ENCODE peak calls at places on chromosomes 4 and X, in eight cellular contexts. V, Q, W, I, S, E, M and J are unnamed samples.

GRCh38 chr4:142708231-142708630 is 137.9 kb downstream of the INPP4B start:
- DNase-seq in V (no peak), Q (no peak), W (no peak), I (no peak), S (no peak), E (no peak), M (no peak), J (no peak)

GRCh38 chrX:78066110-78066509 is 37.9 kb upstream of the PGK1 start:
- DNase-seq in V (no peak), Q (no peak), W (no peak), I (no peak), S (no peak), E (no peak), M (peak; percentile 46), J (no peak)

GRCh38 chrX:103791826-103792458 is 15.3 kb downstream of the PLP1 start:
- DNase-seq in V (no peak), Q (no peak), W (no peak), I (no peak), S (no peak), E (no peak), M (peak; percentile 59), J (no peak)

GRCh38 chrX:47218280-47218919 is at the start of gene CDK16:
- DNase-seq in V (peak; percentile 79), Q (peak; percentile 91), W (peak; percentile 36), I (no peak), S (peak; percentile 52), E (peak; percentile 84), M (peak; percentile 77), J (peak; percentile 70)

GRCh38 chrX:151875270-151876026 is 37.2 kb upstream of the MAGEA4 start:
- DNase-seq in V (no peak), Q (no peak), W (no peak), I (no peak), S (no peak), E (no peak), M (no peak), J (no peak)

GRCh38 chrX:134725103-134725690 is 66.9 kb upstream of the PLAC1 start:
- DNase-seq in V (no peak), Q (no peak), W (no peak), I (no peak), S (no peak), E (no peak), M (peak; percentile 71), J (no peak)

GRCh38 chrX:149979126-149979644 is 40.9 kb upstream of the EOLA2 start:
- DNase-seq in V (no peak), Q (no peak), W (no peak), I (no peak), S (no peak), E (no peak), M (no peak), J (no peak)

GRCh38 chr4:7691061-7691460 is 248.6 kb downstream of the AFAP1 start:
- DNase-seq in V (no peak), Q (no peak), W (no peak), I (no peak), S (no peak), E (no peak), M (no peak), J (no peak)

GRCh38 chr4:88820723-88821368 is 123.2 kb upstream of the NAP1L5 start:
- DNase-seq in V (no peak), Q (no peak), W (no peak), I (no peak), S (no peak), E (no peak), M (peak; percentile 27), J (no peak)

GRCh38 chr4:65538571-65538970 is 131.7 kb downstream of the EPHA5 start:
- DNase-seq in V (no peak), Q (peak; percentile 74), W (no peak), I (no peak), S (no peak), E (no peak), M (peak; percentile 42), J (no peak)

GRCh38 chr4:185470503-185471195 is 884 bp downstream of the CCDC110 start:
- DNase-seq in V (peak; percentile 76), Q (peak; percentile 21), W (peak; percentile 34), I (peak; percentile 38), S (peak; percentile 71), E (peak; percentile 82), M (peak; percentile 42), J (peak; percentile 11)

GRCh38 chr4:72909461-72909860 is 160.1 kb downstream of the COX18 start:
- DNase-seq in V (peak; percentile 36), Q (no peak), W (no peak), I (no peak), S (no peak), E (no peak), M (peak; percentile 60), J (no peak)

GRCh38 chrX:2714551-2714950 is 23.5 kb downstream of the CD99 start:
- DNase-seq in V (no peak), Q (no peak), W (no peak), I (no peak), S (no peak), E (no peak), M (no peak), J (no peak)

GRCh38 chr4:155972098-155972497 is 18.4 kb upstream of the CTSO start:
- DNase-seq in V (no peak), Q (peak; percentile 60), W (no peak), I (no peak), S (no peak), E (no peak), M (peak; percentile 64), J (no peak)
- TF ChIP-seq CTCF in V (no peak), Q (peak; percentile 63), W (no peak), I (no peak), S (no peak), E (peak; percentile 27), M (peak; percentile 79), J (peak; percentile 37)

GRCh38 chr4:145308598-145308997 is 128.2 kb upstream of the OTUD4 start:
- DNase-seq in V (no peak), Q (no peak), W (no peak), I (no peak), S (no peak), E (no peak), M (no peak), J (no peak)
- TF ChIP-seq CTCF in V (no peak), Q (no peak), W (no peak), I (no peak), S (no peak), E (no peak), M (no peak), J (no peak)

GRCh38 chr4:31793907-31794306 is 1073.7 kb downstream of the PCDH7 start:
- DNase-seq in V (no peak), Q (no peak), W (no peak), I (no peak), S (no peak), E (no peak), M (peak; percentile 7), J (no peak)
- TF ChIP-seq CTCF in V (no peak), Q (peak; percentile 43), W (no peak), I (no peak), S (no peak), E (no peak), M (peak; percentile 12), J (peak; percentile 60)

DNA sequence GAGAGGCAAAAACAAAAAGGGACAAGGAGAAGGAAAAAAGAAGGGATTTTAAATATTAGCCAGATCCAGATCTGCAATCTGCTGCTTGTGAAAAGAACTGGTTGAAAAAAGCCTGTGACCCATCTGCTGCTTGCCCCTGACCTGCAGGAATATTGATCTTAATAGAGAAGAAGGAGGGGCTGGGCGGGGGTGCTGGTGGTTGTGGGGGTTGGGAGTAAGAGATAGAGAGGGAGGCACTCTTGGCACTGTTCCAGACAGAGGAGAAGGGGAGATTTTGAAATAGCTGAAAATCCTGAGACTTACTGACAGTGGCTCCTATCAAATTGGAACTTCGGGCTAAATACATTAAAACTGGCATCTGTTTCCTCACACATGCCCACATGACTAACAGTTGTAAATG is 1.5 kb downstream of the DCX start:
- DNase-seq in V (no peak), Q (no peak), W (no peak), I (no peak), S (no peak), E (no peak), M (no peak), J (no peak)
- TF ChIP-seq CTCF in V (no peak), Q (no peak), W (no peak), I (no peak), S (no peak), E (no peak), M (no peak), J (no peak)

DNA sequence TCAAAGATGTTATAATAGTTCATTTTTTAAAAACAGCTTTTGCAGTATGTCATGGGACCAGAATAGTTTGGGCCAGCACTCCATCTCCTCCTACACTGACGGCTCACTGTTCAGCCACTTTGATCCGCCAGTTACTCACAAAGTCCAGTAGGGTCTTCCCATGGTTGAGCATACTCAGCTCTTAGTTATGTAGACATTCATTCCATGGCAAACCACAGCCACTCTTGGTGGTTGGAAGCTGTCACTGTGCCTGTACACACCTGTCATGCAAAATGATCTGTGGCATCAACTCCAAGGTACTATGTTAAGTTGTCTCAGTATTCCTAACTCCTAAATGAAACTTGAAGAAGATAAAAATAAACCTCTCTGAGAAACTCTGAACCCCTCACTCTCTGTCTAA is 127.2 kb downstream of the NR3C2 start:
- DNase-seq in V (no peak), Q (no peak), W (no peak), I (no peak), S (no peak), E (no peak), M (peak; percentile 31), J (no peak)
- TF ChIP-seq CTCF in V (no peak), Q (no peak), W (no peak), I (no peak), S (no peak), E (no peak), M (no peak), J (no peak)

GRCh38 chr4:25993564-25994185 is 79.7 kb downstream of the SMIM20 start:
- DNase-seq in V (no peak), Q (peak; percentile 54), W (no peak), I (no peak), S (no peak), E (no peak), M (peak; percentile 13), J (peak; percentile 68)
- TF ChIP-seq CTCF in V (no peak), Q (peak; percentile 41), W (no peak), I (no peak), S (no peak), E (no peak), M (peak; percentile 42), J (peak; percentile 59)

GRCh38 chr4:135418353-135418752 is 1216.8 kb upstream of the PABPC4L start:
- DNase-seq in V (no peak), Q (peak; percentile 19), W (no peak), I (no peak), S (no peak), E (no peak), M (peak; percentile 37), J (no peak)
- TF ChIP-seq CTCF in V (peak; percentile 8), Q (peak; percentile 54), W (no peak), I (no peak), S (no peak), E (peak; percentile 15), M (peak; percentile 64), J (peak; percentile 52)